ENCODE peak calls at places on chromosomes 7 and 10, in eight cellular contexts. E is colonic mucosa; Z is astrocyte; T is SJSA1; C is tibial nerve; B is CD4-positive, CD25-positive, alpha-beta regulatory T cell; Q is upper lobe of right lung; O is naive thymus-derived CD4-positive, alpha-beta T cell. W is an unnamed sample.

GRCh38 chr10:69676301-69676700 is 46.3 kb downstream of the FAM241B start:
- DNase-seq in T (no peak), Q (peak), O (no peak), E (no peak), B (no peak), C (no peak), Z (no peak), W (no peak)

GRCh38 chr10:60042959-60043358 is 136.6 kb upstream of the CCDC6 start:
- DNase-seq in B (no peak), T (no peak), Q (no peak), C (no peak), Z (no peak), E (no peak), O (no peak), W (no peak)

GRCh38 chr7:126605056-126605455 is 647.7 kb downstream of the GRM8 start:
- DNase-seq in Q (no peak), O (no peak), C (no peak), T (no peak), Z (no peak), B (no peak), E (no peak), W (no peak)

GRCh38 chr10:15027741-15028140 is 16.0 kb upstream of the OLAH start:
- DNase-seq in Z (no peak), B (no peak), C (no peak), T (no peak), E (no peak), Q (no peak), O (no peak), W (no peak)

GRCh38 chr7:110591341-110591740 is 499.6 kb upstream of the LRRN3 start:
- DNase-seq in T (no peak), C (no peak), Q (no peak), O (no peak), E (no peak), B (no peak), Z (no peak), W (no peak)

GRCh38 chr10:122624546-122624945 is 64.0 kb downstream of the DMBT1 start:
- DNase-seq in O (no peak), T (no peak), Q (no peak), Z (no peak), B (no peak), E (no peak), C (no peak), W (no peak)

GRCh38 chr7:135980665-135981180 is 3.6 kb upstream of the MTPN start:
- DNase-seq in Z (peak), B (peak), Q (no peak), O (peak), T (peak), E (peak), C (no peak), W (no peak)

GRCh38 chr10:50388181-50388580 is 136.9 kb upstream of the ASAH2 start:
- DNase-seq in E (no peak), B (no peak), Z (no peak), C (no peak), Q (no peak), T (no peak), O (no peak), W (no peak)

GRCh38 chr10:29820890-29821398 is 186.2 kb upstream of the SVIL start:
- DNase-seq in C (no peak), E (no peak), Z (no peak), B (no peak), O (no peak), Q (no peak), T (no peak), W (no peak)

GRCh38 chr7:9502269-9502668 is 1068.9 kb downstream of the NXPH1 start:
- DNase-seq in C (no peak), T (no peak), O (no peak), E (no peak), B (no peak), Z (no peak), Q (no peak), W (no peak)

GRCh38 chr7:149622444-149623210 is 125.0 kb upstream of the ZNF746 start:
- DNase-seq in B (no peak), Q (no peak), T (no peak), E (no peak), O (no peak), Z (no peak), C (no peak), W (no peak)
- H3K27ac ChIP-seq in B (peak), Q (no peak), T (no peak), E (no peak), O (peak), Z (no peak), C (no peak), W (no peak)

DNA sequence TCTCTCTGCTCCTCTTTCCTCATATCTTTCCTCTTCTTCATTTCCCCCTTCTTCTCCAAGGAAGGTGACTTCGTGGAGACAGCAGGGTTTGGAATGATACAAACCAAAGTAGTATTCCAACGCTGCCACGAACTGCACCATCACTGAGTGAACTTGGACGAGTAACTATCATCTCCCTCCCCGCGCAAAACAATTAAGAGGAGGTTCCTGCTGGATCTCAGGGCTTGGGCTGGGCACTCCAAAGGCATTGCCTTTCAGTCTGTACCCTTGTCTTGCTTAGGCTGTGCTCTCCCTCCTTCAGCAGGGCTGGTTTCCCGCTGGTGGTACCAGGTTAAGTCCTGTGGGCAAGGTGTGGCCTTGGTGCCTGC is 790 bp upstream of the PITX3 start:
- DNase-seq in T (no peak), Z (no peak), O (no peak), Q (no peak), C (no peak), E (no peak), B (no peak), W (no peak)
- H3K27ac ChIP-seq in T (no peak), Z (no peak), O (no peak), Q (no peak), C (no peak), E (no peak), B (no peak), W (no peak)

DNA sequence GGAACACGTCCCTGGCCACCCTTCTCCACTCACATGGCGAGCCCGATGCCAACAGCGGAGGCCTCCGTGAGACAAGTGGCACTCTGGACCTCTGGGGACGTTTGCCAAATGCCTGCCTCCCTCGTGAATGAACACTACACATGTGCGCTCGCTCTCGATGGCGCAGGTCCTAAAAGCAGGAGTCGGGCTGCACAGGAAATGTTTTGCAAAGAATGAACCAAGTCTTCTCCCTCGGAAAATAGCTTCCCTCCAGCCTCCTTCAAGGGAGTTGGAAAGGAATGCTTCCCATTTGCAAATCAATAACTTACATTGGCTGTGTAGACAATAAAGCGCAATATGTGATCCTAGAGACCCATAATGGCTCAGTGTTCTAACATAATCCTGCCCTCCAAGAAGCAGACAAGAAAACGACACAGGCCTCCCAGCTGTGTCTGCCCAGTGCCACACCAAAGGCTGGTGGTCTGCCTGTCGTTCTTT is 38.6 kb downstream of the ATXN7L1 start:
- DNase-seq in Q (peak), Z (no peak), C (no peak), E (no peak), B (no peak), O (no peak), T (no peak), W (peak)
- H3K27ac ChIP-seq in Q (no peak), Z (no peak), C (no peak), E (no peak), B (no peak), O (no peak), T (no peak), W (no peak)

DNA sequence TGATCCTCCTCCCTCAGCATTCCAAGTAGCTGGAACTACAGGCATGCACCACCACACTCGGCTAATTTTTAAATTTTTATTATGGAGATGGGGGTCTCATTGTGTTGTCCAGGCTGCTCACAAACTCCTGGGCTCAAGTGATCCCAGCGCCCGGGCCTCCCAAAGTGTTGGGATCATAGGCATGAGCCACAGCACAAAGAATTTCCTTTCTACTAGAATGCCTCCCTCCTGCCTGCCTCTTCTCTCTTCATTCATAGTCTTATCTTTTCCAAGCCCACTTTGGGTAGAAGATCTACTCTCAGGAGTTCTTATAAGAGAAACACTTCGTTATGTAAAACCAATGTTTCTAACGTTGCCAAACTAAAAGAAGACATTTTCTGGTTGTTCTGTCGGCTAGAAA is 144.1 kb downstream of the LRRC4 start:
- DNase-seq in C (no peak), T (no peak), Q (no peak), B (no peak), Z (no peak), E (no peak), O (no peak), W (no peak)
- H3K27ac ChIP-seq in C (no peak), T (no peak), Q (no peak), B (no peak), Z (no peak), E (no peak), O (no peak), W (no peak)

GRCh38 chr7:15561840-15562239 is at the start of gene AGMO:
- DNase-seq in B (no peak), Z (no peak), Q (no peak), T (no peak), C (peak), O (no peak), E (peak), W (peak)
- H3K27ac ChIP-seq in B (no peak), Z (no peak), Q (no peak), T (no peak), C (peak), O (no peak), E (no peak), W (peak)

GRCh38 chr7:18638594-18639452 is 143.3 kb downstream of the HDAC9 start:
- DNase-seq in Q (no peak), B (peak), C (peak), E (no peak), T (no peak), O (no peak), Z (peak), W (no peak)
- H3K27ac ChIP-seq in Q (peak), B (peak), C (no peak), E (no peak), T (no peak), O (no peak), Z (no peak), W (no peak)

GRCh38 chr10:47401874-47402645 is 18.0 kb upstream of the ZNF488 start:
- DNase-seq in E (peak), Z (no peak), T (no peak), B (no peak), Q (no peak), O (no peak), C (peak), W (no peak)
- H3K27ac ChIP-seq in E (no peak), Z (peak), T (peak), B (no peak), Q (no peak), O (no peak), C (no peak), W (no peak)

W was measured in substantia nigra.